ENCODE peak calls at places on chromosome 5, in eight cellular contexts. R is tibial artery, Y is GM23338, P is stomach, O is NB4, B is upper lobe of right lung, M is cardiac muscle cell, W is GM12878. F is an unnamed sample.

GRCh38 chr5:111063709-111064322 is 7.7 kb upstream of the TSLP start:
- DNase-seq in R (no peak), Y (no peak), P (no peak), O (no peak), B (no peak), M (peak; percentile 23), W (no peak), F (peak; percentile 53)

GRCh38 chr5:56818409-56819026 is 3.2 kb downstream of the MAP3K1 start:
- DNase-seq in R (no peak), Y (peak; percentile 21), P (no peak), O (peak; percentile 43), B (no peak), M (peak; percentile 58), W (no peak), F (no peak)

GRCh38 chr5:9356306-9356942 is 189.5 kb downstream of the SEMA5A start:
- DNase-seq in R (no peak), Y (no peak), P (no peak), O (no peak), B (no peak), M (no peak), W (no peak), F (no peak)

GRCh38 chr5:118580959-118581358 is 407.4 kb downstream of the DTWD2 start:
- DNase-seq in R (no peak), Y (no peak), P (no peak), O (no peak), B (no peak), M (peak; percentile 6), W (no peak), F (no peak)

GRCh38 chr5:141513021-141513626 is 24.2 kb downstream of the PCDHGC5 start:
- DNase-seq in R (peak; percentile 76), Y (peak; percentile 51), P (no peak), O (peak; percentile 16), B (no peak), M (peak; percentile 54), W (no peak), F (peak; percentile 49)

GRCh38 chr5:90514520-90514919 is 14.9 kb downstream of the LYSMD3 start:
- DNase-seq in R (no peak), Y (no peak), P (no peak), O (no peak), B (no peak), M (no peak), W (no peak), F (no peak)

GRCh38 chr5:74028976-74029375 is 403.0 kb downstream of the ARHGEF28 start:
- DNase-seq in R (no peak), Y (no peak), P (no peak), O (no peak), B (no peak), M (no peak), W (no peak), F (no peak)

GRCh38 chr5:127810014-127810413 is 106.8 kb downstream of the CCDC192 start:
- DNase-seq in R (no peak), Y (peak; percentile 34), P (no peak), O (no peak), B (no peak), M (no peak), W (no peak), F (no peak)

GRCh38 chr5:124634820-124635323 is 111.6 kb downstream of the ZNF608 start:
- DNase-seq in R (no peak), Y (no peak), P (no peak), O (no peak), B (no peak), M (no peak), W (no peak), F (no peak)

DNA sequence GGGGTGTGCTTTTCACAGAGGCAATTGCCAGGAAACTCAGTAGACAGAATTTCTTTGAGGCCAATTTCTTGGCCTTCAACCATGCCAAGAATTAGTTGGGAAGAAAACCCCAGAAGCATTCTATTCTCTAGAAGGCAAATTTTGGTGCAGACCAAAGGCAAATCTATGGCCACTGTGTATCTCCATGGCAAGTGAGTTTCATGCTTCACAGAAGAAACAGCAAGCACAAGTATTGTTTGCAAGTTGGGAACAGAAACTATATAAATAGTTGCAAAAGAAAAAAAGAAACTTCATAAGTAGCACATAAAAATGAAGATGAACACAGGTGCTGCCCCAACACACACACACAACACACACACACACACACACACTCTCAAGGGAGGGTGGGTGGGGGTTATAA is 197.3 kb downstream of the PARP8 start:
- DNase-seq in R (no peak), Y (no peak), P (no peak), O (no peak), B (no peak), M (no peak), W (no peak), F (no peak)
- TF ChIP-seq CTCF in R (no peak), Y (no peak), P (no peak), O (no peak), B (no peak), M (no peak), W (no peak), F (no peak)

DNA sequence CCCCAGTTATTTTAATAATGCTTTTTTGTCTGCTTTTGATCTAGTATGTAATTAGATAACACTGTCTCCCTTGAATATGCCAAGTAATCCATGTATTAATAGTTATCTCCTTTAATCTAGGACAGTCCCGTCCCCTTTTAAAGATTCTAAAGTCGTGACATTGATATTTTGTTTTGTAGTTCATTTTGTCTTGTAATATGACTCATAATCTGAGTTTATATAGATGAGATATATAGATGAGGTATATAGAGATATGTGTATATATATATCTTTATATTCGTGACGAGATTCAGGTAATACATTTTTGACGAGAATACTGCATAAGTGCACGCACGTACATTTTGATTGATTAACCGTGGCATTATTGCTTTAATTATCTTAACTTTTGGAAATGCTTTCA is 1.6 kb downstream of the SREK1 start:
- DNase-seq in R (no peak), Y (no peak), P (no peak), O (no peak), B (no peak), M (no peak), W (no peak), F (no peak)
- H3K4me3 ChIP-seq in R (peak overlapping the region; percentile 77), Y (peak overlapping the region; percentile 78), P (peak overlapping the region; percentile 85), O (peak overlapping the region; percentile 95), B (peak overlapping the region; percentile 87), M (peak overlapping the region; percentile 67), W (peak overlapping the region; percentile 90), F (peak overlapping the region; percentile 95)

DNA sequence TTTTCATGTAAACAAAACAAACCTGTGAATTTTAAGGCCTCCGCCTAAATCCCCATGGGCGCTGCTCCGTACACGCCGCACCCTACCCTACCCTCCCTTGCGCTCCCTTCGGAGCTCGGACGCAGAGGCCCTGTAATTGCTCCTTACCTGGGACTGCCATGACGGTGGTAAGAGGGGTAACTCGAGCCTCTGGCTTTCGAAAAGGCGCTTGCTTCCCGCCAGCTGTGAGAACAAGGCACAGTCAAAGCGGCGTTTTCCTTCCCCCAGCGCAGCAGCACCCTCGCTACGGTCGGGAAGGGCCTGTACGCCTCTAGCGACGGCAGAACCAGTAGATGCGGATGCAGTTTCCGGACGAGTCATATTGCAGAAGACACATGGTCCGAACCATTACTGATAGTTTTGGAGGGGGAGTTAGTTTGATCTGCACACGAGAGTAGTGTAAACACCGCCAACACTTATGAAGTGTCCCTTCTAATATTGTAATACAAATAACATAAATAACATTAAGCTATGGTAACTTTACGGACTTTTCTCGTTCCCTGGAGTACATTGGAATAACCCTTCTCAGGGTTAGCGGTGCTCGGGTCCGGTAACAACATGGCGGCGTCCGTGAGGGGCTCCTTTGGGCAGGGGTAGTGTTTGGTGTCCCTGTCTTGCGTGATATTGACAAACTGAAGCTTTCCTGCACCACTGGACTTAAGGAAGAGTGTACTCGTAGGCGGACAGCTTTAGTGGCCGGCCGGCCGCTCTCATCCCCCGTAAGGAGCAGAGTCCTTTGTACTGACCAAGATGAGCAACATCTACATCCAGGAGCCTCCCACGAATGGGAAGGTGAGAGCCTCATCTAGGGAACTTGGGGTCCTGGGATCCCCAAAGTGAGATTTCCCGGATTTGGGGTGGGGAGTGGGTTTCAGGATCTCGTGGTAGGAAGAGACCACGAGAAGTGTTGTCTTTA is at the start of the genes CWC27 and SREK1IP1:
- DNase-seq in R (peak; percentile 86), Y (peak; percentile 94), P (peak; percentile 83), O (peak; percentile 91), B (peak; percentile 89), M (peak; percentile 95), W (peak; percentile 79), F (peak; percentile 95)
- TF ChIP-seq CTCF in R (no peak), Y (no peak), P (peak; percentile 17), O (no peak), B (peak; percentile 27), M (peak; percentile 25), W (no peak), F (no peak)

DNA sequence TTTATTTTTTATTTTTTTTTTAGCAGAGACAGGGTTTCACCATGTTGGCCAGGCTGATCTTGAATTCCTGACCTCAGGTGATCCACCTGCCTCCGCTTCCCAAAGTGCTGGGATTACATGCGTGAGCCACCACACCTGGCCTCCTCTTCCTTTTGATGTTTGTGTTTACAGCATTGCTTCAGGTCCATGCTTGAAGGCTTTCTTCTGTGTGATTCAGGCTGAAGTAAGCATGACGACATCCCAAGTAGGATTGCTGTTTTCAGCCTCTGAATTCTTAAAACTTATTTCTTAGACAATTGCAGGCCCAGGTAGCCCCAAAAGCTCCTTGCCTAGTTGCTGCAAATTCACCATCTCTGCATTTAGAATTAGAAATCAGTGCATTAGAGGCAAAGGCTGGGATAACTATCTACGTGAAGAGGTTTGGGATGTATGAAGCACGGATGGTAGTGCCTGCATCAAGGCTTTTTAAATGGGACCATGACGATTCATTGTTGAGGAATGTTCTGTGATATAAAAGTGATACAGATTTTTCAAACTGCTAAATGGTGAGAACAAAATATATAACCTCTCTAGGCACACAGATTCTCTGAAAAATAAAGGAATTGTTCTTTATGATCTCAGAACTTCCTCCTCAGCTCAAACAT is 3.0 kb upstream of the ETF1 start:
- DNase-seq in R (no peak), Y (no peak), P (no peak), O (no peak), B (no peak), M (peak; percentile 13), W (no peak), F (no peak)
- H3K4me3 ChIP-seq in R (no peak overlapping the region), Y (no peak overlapping the region), P (no peak overlapping the region), O (peak overlapping the region; percentile 6), B (no peak overlapping the region), M (no peak overlapping the region), W (no peak overlapping the region), F (no peak overlapping the region)

DNA sequence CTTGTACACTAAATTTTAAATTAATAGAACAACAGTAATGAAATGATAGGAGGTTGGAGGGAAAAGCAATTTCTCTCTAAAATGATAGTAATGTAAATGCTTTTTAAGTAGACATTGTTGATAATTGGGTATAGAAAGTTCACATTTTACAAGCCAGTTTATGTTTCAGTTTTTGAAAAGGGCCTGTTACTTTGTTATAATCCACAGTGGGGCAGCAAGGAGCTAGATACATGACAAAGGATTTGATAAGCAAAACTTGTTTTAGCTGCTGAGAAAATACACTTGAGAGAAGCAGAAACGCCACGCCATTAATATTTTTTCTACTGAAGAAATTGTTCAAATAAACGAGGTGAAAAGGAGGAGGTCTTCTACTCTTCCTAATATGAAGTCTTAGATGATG is 30.2 kb downstream of the SREK1 start:
- DNase-seq in R (no peak), Y (peak; percentile 28), P (no peak), O (peak; percentile 22), B (no peak), M (peak; percentile 61), W (no peak), F (peak; percentile 7)
- TF ChIP-seq CTCF in R (no peak), Y (peak; percentile 37), P (no peak), O (peak; percentile 15), B (peak; percentile 16), M (peak; percentile 55), W (peak; percentile 17), F (peak; percentile 5)